ENCODE peak calls at places on chromosomes 12 and 14, in nine cellular contexts. One of them, this sample, is unnamed.
A peak's percentile ranks its signal among the peaks of the same experiment; 100 is the strongest.

GRCh38 chr12:108332791-108333382 is 6.2 kb downstream of the CMKLR1 start:
- DNase-seq in lower leg skin: peak; percentile 67
- DNase-seq in choroid plexus epithelial cell: peak; percentile 80
- DNase-seq in GM23248: peak; percentile 89
- DNase-seq in keratinocyte: no peak
- DNase-seq in CD8-positive, alpha-beta T cell: no peak
- DNase-seq in AG09309: no peak
- DNase-seq in WERI-Rb-1: no peak
- DNase-seq in gastrocnemius medialis: peak; percentile 47
- DNase-seq in this sample: no peak

GRCh38 chr14:104443391-104444158 is 136.0 kb upstream of the C14orf180 start:
- DNase-seq in lower leg skin: no peak
- DNase-seq in CD8-positive, alpha-beta T cell: no peak
- DNase-seq in gastrocnemius medialis: no peak
- DNase-seq in WERI-Rb-1: no peak
- DNase-seq in keratinocyte: no peak
- DNase-seq in AG09309: no peak
- DNase-seq in choroid plexus epithelial cell: no peak
- DNase-seq in GM23248: no peak
- DNase-seq in this sample: no peak

GRCh38 chr14:100669011-100669412 is 57.7 kb upstream of the DLK1 start:
- DNase-seq in lower leg skin: no peak
- DNase-seq in AG09309: no peak
- DNase-seq in GM23248: no peak
- DNase-seq in WERI-Rb-1: no peak
- DNase-seq in gastrocnemius medialis: no peak
- DNase-seq in choroid plexus epithelial cell: no peak
- DNase-seq in keratinocyte: no peak
- DNase-seq in CD8-positive, alpha-beta T cell: no peak
- DNase-seq in this sample: no peak

GRCh38 chr14:50631408-50631821 is 36.7 kb downstream of the SAV1 start:
- DNase-seq in CD8-positive, alpha-beta T cell: no peak
- DNase-seq in GM23248: no peak
- DNase-seq in choroid plexus epithelial cell: no peak
- DNase-seq in lower leg skin: no peak
- DNase-seq in keratinocyte: no peak
- DNase-seq in AG09309: no peak
- DNase-seq in gastrocnemius medialis: no peak
- DNase-seq in WERI-Rb-1: no peak
- DNase-seq in this sample: no peak

GRCh38 chr14:53840444-53840843 is 116.2 kb downstream of the BMP4 start:
- DNase-seq in GM23248: no peak
- DNase-seq in keratinocyte: peak; percentile 49
- DNase-seq in gastrocnemius medialis: no peak
- DNase-seq in lower leg skin: no peak
- DNase-seq in WERI-Rb-1: no peak
- DNase-seq in choroid plexus epithelial cell: peak; percentile 1
- DNase-seq in CD8-positive, alpha-beta T cell: no peak
- DNase-seq in AG09309: no peak
- DNase-seq in this sample: peak; percentile 87

GRCh38 chr12:11702959-11703358 is 53.5 kb downstream of the ETV6 start:
- DNase-seq in gastrocnemius medialis: no peak
- DNase-seq in AG09309: no peak
- DNase-seq in WERI-Rb-1: no peak
- DNase-seq in choroid plexus epithelial cell: no peak
- DNase-seq in lower leg skin: no peak
- DNase-seq in keratinocyte: no peak
- DNase-seq in CD8-positive, alpha-beta T cell: no peak
- DNase-seq in GM23248: no peak
- DNase-seq in this sample: no peak

GRCh38 chr12:111434680-111435338 is 29.1 kb downstream of the SH2B3 start:
- DNase-seq in AG09309: no peak
- DNase-seq in keratinocyte: no peak
- DNase-seq in lower leg skin: peak; percentile 49
- DNase-seq in WERI-Rb-1: no peak
- DNase-seq in choroid plexus epithelial cell: peak; percentile 66
- DNase-seq in gastrocnemius medialis: peak; percentile 83
- DNase-seq in GM23248: peak; percentile 76
- DNase-seq in CD8-positive, alpha-beta T cell: peak; percentile 86
- DNase-seq in this sample: no peak

GRCh38 chr12:48996794-48997718 is 2.1 kb downstream of the DDN start:
- DNase-seq in gastrocnemius medialis: peak; percentile 70
- DNase-seq in lower leg skin: peak; percentile 59
- DNase-seq in AG09309: no peak
- DNase-seq in CD8-positive, alpha-beta T cell: peak; percentile 68
- DNase-seq in WERI-Rb-1: peak; percentile 86
- DNase-seq in choroid plexus epithelial cell: peak; percentile 79
- DNase-seq in GM23248: peak; percentile 87
- DNase-seq in keratinocyte: no peak
- DNase-seq in this sample: no peak

GRCh38 chr12:53047221-53048032 is 2.4 kb upstream of the TNS2 start:
- DNase-seq in choroid plexus epithelial cell: peak; percentile 84
- DNase-seq in GM23248: peak; percentile 87
- DNase-seq in keratinocyte: no peak
- DNase-seq in WERI-Rb-1: peak; percentile 52
- DNase-seq in lower leg skin: no peak
- DNase-seq in gastrocnemius medialis: peak; percentile 72
- DNase-seq in AG09309: no peak
- DNase-seq in CD8-positive, alpha-beta T cell: peak; percentile 74
- DNase-seq in this sample: no peak

GRCh38 chr12:122243965-122244364 is 18.1 kb upstream of the DIABLO start:
- DNase-seq in lower leg skin: no peak
- DNase-seq in gastrocnemius medialis: no peak
- DNase-seq in choroid plexus epithelial cell: no peak
- DNase-seq in WERI-Rb-1: no peak
- DNase-seq in CD8-positive, alpha-beta T cell: peak; percentile 10
- DNase-seq in keratinocyte: no peak
- DNase-seq in AG09309: no peak
- DNase-seq in GM23248: no peak
- DNase-seq in this sample: no peak

GRCh38 chr12:119207161-119207560 is 28.4 kb downstream of the HSPB8 start:
- DNase-seq in CD8-positive, alpha-beta T cell: no peak
- DNase-seq in AG09309: no peak
- DNase-seq in WERI-Rb-1: no peak
- DNase-seq in lower leg skin: no peak
- DNase-seq in gastrocnemius medialis: no peak
- DNase-seq in GM23248: no peak
- DNase-seq in choroid plexus epithelial cell: no peak
- DNase-seq in keratinocyte: no peak
- DNase-seq in this sample: no peak

GRCh38 chr12:81759215-81759991 is at the start of gene PPFIA2:
- DNase-seq in GM23248: peak; percentile 42
- DNase-seq in choroid plexus epithelial cell: peak; percentile 33
- DNase-seq in CD8-positive, alpha-beta T cell: peak; percentile 6
- DNase-seq in lower leg skin: no peak
- DNase-seq in gastrocnemius medialis: no peak
- DNase-seq in AG09309: no peak
- DNase-seq in keratinocyte: no peak
- DNase-seq in WERI-Rb-1: peak; percentile 46
- DNase-seq in this sample: no peak

GRCh38 chr12:103503546-103504480 is 8.0 kb upstream of the C12orf42 start:
- DNase-seq in keratinocyte: no peak
- DNase-seq in CD8-positive, alpha-beta T cell: peak; percentile 68
- DNase-seq in gastrocnemius medialis: no peak
- DNase-seq in choroid plexus epithelial cell: no peak
- DNase-seq in AG09309: no peak
- DNase-seq in GM23248: no peak
- DNase-seq in WERI-Rb-1: peak; percentile 46
- DNase-seq in lower leg skin: no peak
- DNase-seq in this sample: no peak

GRCh38 chr12:22578328-22578727 is 34.0 kb upstream of the C2CD5 start:
- DNase-seq in lower leg skin: no peak
- DNase-seq in gastrocnemius medialis: no peak
- DNase-seq in GM23248: no peak
- DNase-seq in keratinocyte: no peak
- DNase-seq in choroid plexus epithelial cell: no peak
- DNase-seq in CD8-positive, alpha-beta T cell: no peak
- DNase-seq in WERI-Rb-1: no peak
- DNase-seq in AG09309: no peak
- DNase-seq in this sample: no peak

DNA sequence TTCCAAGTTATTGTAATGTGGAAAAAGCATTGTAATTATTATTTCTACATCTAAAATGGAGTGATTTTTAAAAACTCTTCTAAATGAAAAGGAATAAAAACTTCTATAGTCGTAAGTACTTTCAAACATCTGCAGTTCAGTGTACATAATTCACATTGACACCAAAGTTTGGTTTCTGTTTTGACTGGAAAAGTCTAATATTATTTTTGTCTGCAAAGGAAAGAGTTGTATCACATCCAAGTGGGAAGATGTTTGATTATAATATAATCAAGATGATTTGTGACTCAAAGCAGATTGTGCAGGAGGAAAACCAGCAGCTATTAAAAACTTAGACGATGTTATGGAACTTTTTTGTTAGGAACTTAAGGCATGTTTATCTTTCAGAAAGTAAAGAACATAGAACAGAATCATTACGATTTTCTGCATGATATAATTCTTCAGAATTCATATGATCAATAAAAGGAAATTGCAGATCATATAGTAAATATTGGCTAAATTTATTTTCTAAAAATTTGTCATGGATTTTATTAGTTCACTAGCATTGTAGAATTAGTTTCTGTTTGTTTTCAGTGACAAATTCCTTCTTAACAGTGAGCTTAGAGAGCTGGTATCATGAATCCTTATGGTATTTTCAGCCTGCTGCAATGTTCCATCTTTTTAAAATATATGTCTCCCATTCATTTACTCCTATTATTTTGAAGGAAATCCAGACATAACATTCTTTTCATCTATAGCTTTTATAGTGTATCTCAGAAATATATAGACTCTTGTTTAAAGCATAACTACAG is 145.8 kb downstream of the MIPOL1 start:
- DNase-seq in CD8-positive, alpha-beta T cell: no peak
- DNase-seq in choroid plexus epithelial cell: peak; percentile 9
- DNase-seq in AG09309: peak; percentile 0
- DNase-seq in gastrocnemius medialis: no peak
- DNase-seq in lower leg skin: no peak
- DNase-seq in keratinocyte: no peak
- DNase-seq in GM23248: no peak
- DNase-seq in WERI-Rb-1: no peak
- DNase-seq in this sample: no peak
- H3K4me3 ChIP-seq in CD8-positive, alpha-beta T cell: no peak overlapping the region
- H3K4me3 ChIP-seq in choroid plexus epithelial cell: peak overlapping the region; percentile 28
- H3K4me3 ChIP-seq in AG09309: no peak overlapping the region
- H3K4me3 ChIP-seq in gastrocnemius medialis: no peak overlapping the region
- H3K4me3 ChIP-seq in lower leg skin: no peak overlapping the region
- H3K4me3 ChIP-seq in keratinocyte: no peak overlapping the region
- H3K4me3 ChIP-seq in GM23248: peak overlapping the region; percentile 3
- H3K4me3 ChIP-seq in WERI-Rb-1: no peak overlapping the region
- H3K4me3 ChIP-seq in this sample: no peak overlapping the region

DNA sequence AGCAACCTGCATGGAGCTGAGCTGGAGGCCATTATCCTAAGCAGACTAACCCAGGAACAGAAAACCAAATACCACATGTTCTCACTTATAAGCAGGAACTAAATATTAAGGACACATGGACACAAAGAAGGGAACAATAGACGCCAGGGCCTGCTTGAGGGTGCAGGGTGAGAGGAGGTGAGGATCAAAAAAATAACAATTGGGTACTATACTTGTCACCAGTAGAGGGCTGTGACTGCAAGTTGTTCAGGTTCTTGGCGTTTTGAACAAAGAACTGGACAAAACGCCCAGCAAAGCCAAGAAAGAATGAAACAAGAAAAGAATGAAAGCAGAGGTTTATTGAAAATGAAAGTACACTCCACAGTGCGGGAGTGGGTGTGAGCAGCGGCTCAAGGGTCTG is 208.5 kb upstream of the NEDD1 start:
- DNase-seq in lower leg skin: no peak
- DNase-seq in WERI-Rb-1: no peak
- DNase-seq in CD8-positive, alpha-beta T cell: no peak
- DNase-seq in keratinocyte: no peak
- DNase-seq in gastrocnemius medialis: no peak
- DNase-seq in GM23248: peak; percentile 35
- DNase-seq in AG09309: no peak
- DNase-seq in choroid plexus epithelial cell: peak; percentile 3
- DNase-seq in this sample: no peak
- H3K4me3 ChIP-seq in lower leg skin: no peak overlapping the region
- H3K4me3 ChIP-seq in WERI-Rb-1: no peak overlapping the region
- H3K4me3 ChIP-seq in CD8-positive, alpha-beta T cell: no peak overlapping the region
- H3K4me3 ChIP-seq in keratinocyte: no peak overlapping the region
- H3K4me3 ChIP-seq in gastrocnemius medialis: no peak overlapping the region
- H3K4me3 ChIP-seq in GM23248: no peak overlapping the region
- H3K4me3 ChIP-seq in AG09309: peak overlapping the region; percentile 3
- H3K4me3 ChIP-seq in choroid plexus epithelial cell: no peak overlapping the region
- H3K4me3 ChIP-seq in this sample: no peak overlapping the region

DNA sequence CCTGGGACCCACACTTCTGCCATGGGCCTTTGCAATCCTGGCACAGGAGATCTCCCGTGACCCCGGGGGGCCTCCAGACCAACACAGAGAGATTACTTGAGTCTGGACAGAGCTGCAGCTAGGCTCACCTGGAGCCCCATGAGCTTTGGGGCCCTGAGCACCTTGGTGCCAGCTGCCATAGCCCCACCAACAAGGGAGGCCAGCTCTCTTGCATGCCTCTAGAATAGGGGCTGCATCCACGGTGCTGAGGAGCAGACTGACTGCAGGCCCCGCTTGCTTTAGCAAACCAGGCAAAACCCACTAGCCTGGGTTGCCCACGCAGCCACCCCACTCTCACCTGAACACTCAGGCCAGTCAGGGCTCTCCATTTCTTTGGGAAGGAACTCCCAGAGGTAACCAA is 3.7 kb upstream of the OR4N2 start:
- DNase-seq in AG09309: no peak
- DNase-seq in CD8-positive, alpha-beta T cell: no peak
- DNase-seq in gastrocnemius medialis: no peak
- DNase-seq in WERI-Rb-1: no peak
- DNase-seq in lower leg skin: no peak
- DNase-seq in keratinocyte: no peak
- DNase-seq in GM23248: no peak
- DNase-seq in choroid plexus epithelial cell: no peak
- DNase-seq in this sample: no peak
- H3K4me3 ChIP-seq in AG09309: no peak overlapping the region
- H3K4me3 ChIP-seq in CD8-positive, alpha-beta T cell: no peak overlapping the region
- H3K4me3 ChIP-seq in gastrocnemius medialis: no peak overlapping the region
- H3K4me3 ChIP-seq in WERI-Rb-1: no peak overlapping the region
- H3K4me3 ChIP-seq in lower leg skin: no peak overlapping the region
- H3K4me3 ChIP-seq in keratinocyte: no peak overlapping the region
- H3K4me3 ChIP-seq in GM23248: no peak overlapping the region
- H3K4me3 ChIP-seq in choroid plexus epithelial cell: no peak overlapping the region
- H3K4me3 ChIP-seq in this sample: no peak overlapping the region

DNA sequence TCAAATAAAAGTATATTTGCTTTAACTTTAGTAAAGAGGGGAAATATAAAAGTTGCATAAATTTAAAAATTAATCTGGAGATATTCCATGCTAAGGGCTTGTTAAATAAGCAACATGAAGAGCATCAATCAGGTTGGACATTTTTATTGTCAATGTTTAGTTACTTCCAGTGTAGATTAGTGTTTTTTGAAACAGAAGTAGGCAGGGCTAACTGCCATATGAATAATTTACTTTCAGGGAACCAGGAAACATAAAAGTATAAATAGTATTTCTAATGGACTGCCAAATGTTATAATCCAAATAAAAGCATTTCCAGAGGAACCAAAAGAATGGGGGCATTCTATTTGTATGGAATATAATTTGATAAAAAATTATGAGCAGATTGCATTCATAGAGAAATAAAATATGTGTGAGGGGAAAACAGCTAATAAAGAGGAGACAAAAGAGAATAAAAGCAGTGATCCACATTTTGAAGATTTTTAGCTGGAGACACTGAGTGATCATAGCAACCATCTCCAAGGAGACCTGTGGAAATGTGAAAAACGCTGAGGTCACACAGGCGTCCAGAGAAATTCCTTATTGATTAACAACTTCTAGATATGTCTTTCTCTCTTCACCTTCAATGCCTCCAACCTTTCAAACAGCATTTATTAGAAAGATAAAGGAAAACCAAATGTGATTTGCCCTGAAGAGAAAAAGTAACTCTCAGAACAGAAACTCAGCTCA is 70.8 kb downstream of the SRGAP1 start:
- DNase-seq in choroid plexus epithelial cell: peak; percentile 80
- DNase-seq in WERI-Rb-1: no peak
- DNase-seq in gastrocnemius medialis: no peak
- DNase-seq in AG09309: peak; percentile 50
- DNase-seq in keratinocyte: no peak
- DNase-seq in lower leg skin: no peak
- DNase-seq in GM23248: peak; percentile 87
- DNase-seq in CD8-positive, alpha-beta T cell: no peak
- DNase-seq in this sample: no peak
- H3K4me3 ChIP-seq in choroid plexus epithelial cell: no peak overlapping the region
- H3K4me3 ChIP-seq in WERI-Rb-1: no peak overlapping the region
- H3K4me3 ChIP-seq in gastrocnemius medialis: no peak overlapping the region
- H3K4me3 ChIP-seq in AG09309: no peak overlapping the region
- H3K4me3 ChIP-seq in keratinocyte: peak overlapping the region; percentile 33
- H3K4me3 ChIP-seq in lower leg skin: no peak overlapping the region
- H3K4me3 ChIP-seq in GM23248: peak overlapping the region; percentile 37
- H3K4me3 ChIP-seq in CD8-positive, alpha-beta T cell: no peak overlapping the region
- H3K4me3 ChIP-seq in this sample: no peak overlapping the region